ENCODE peak calls at places on chromosome 18, in six cellular contexts. A is fibroblast of the aortic adventitia; F is astrocyte of the spinal cord; O is activated CD4-positive, CD25-positive, alpha-beta regulatory T cell treated with anti-CD3 and anti-CD28 coated beads, Interleukin-2, amount 50 U/mL, for 72 hours; V is BE2C; W is neural crest cell. Q is an unnamed sample.

GRCh38 chr18:42242758-42243157 is 287.7 kb downstream of the PIK3C3 start:
- DNase-seq in A (no peak), F (no peak), O (no peak), V (no peak), W (no peak), Q (no peak)

GRCh38 chr18:60883594-60883993 is 449.6 kb upstream of the CDH20 start:
- DNase-seq in A (no peak), F (no peak), O (no peak), V (no peak), W (no peak), Q (no peak)

GRCh38 chr18:32460046-32460785 is 10.5 kb downstream of the GAREM1 start:
- DNase-seq in A (no peak), F (no peak), O (no peak), V (no peak), W (no peak), Q (no peak)

GRCh38 chr18:55324166-55324565 is 263.8 kb downstream of the TCF4 start:
- DNase-seq in A (no peak), F (no peak), O (no peak), V (no peak), W (no peak), Q (no peak)

GRCh38 chr18:59604877-59605276 is 92.3 kb downstream of the CCBE1 start:
- DNase-seq in A (no peak), F (no peak), O (no peak), V (no peak), W (no peak), Q (no peak)

GRCh38 chr18:37445368-37445767 is 120.2 kb downstream of the CELF4 start:
- DNase-seq in A (no peak), F (no peak), O (no peak), V (peak; percentile 22), W (no peak), Q (no peak)

GRCh38 chr18:48193521-48194251 is 215.5 kb downstream of the ZBTB7C start:
- DNase-seq in A (no peak), F (no peak), O (no peak), V (no peak), W (no peak), Q (no peak)

GRCh38 chr18:59659486-59660187 is 37.6 kb downstream of the CCBE1 start:
- DNase-seq in A (no peak), F (peak; percentile 13), O (no peak), V (no peak), W (no peak), Q (no peak)

GRCh38 chr18:50111398-50111797 is 83.5 kb downstream of the MYO5B start:
- DNase-seq in A (no peak), F (no peak), O (no peak), V (no peak), W (no peak), Q (no peak)